ENCODE peak calls at places on chromosomes 3 and 15, in six cellular contexts. X is cardiac fibroblast, S is stomach, R is heart right ventricle, P is heart left ventricle, C is GM12865. B is an unnamed sample.
A peak's percentile ranks its signal among the peaks of the same experiment; 100 is the strongest.

GRCh38 chr3:194941956-194942483 is 256.3 kb downstream of the FAM43A start:
- DNase-seq in P (no peak), R (no peak), C (no peak), S (no peak), X (no peak), B (no peak)

GRCh38 chr3:171460226-171461086 is at the start of gene TNIK:
- DNase-seq in X (peak; percentile 91), S (peak; percentile 87), R (peak; percentile 93), P (peak; percentile 96), C (peak; percentile 97), B (peak; percentile 93)

GRCh38 chr3:40185029-40185695 is 124.3 kb upstream of the EIF1B start:
- DNase-seq in S (no peak), C (peak; percentile 79), R (no peak), P (no peak), X (no peak), B (no peak)

GRCh38 chr3:140403559-140403958 is 274.3 kb upstream of the TRIM42 start:
- DNase-seq in S (no peak), R (no peak), X (no peak), C (no peak), P (no peak), B (no peak)

GRCh38 chr3:98577178-98577895 is 16.1 kb downstream of the CPOX start:
- DNase-seq in S (no peak), R (no peak), C (no peak), X (peak; percentile 41), P (no peak), B (no peak)

GRCh38 chr3:177591371-177591770 is 394.1 kb upstream of the TBL1XR1 start:
- DNase-seq in X (peak; percentile 31), C (peak; percentile 35), R (no peak), S (no peak), P (peak; percentile 35), B (no peak)

GRCh38 chr3:181630873-181631272 is 80.9 kb upstream of the SOX2 start:
- DNase-seq in S (no peak), R (no peak), C (no peak), X (peak; percentile 48), P (no peak), B (no peak)

GRCh38 chr3:43497905-43498365 is 123.9 kb downstream of the ANO10 start:
- DNase-seq in C (no peak), S (no peak), P (no peak), R (peak; percentile 11), X (peak; percentile 51), B (no peak)

GRCh38 chr3:140505256-140505655 is 172.6 kb upstream of the TRIM42 start:
- DNase-seq in X (peak; percentile 6), S (no peak), R (peak; percentile 6), C (peak; percentile 44), P (peak; percentile 36), B (peak; percentile 37)

GRCh38 chr3:32237670-32238026 is 832 bp upstream of the CMTM8 start:
- DNase-seq in R (no peak), S (no peak), P (no peak), C (no peak), X (no peak), B (no peak)

GRCh38 chr3:127702151-127702578 is 29.4 kb downstream of the ABTB1 start:
- DNase-seq in P (peak; percentile 62), S (no peak), R (no peak), C (no peak), X (no peak), B (no peak)

GRCh38 chr3:36734742-36735141 is 29.6 kb downstream of the DCLK3 start:
- DNase-seq in S (no peak), P (no peak), R (no peak), C (no peak), X (no peak), B (no peak)

GRCh38 chr15:72948662-72949061 is 103.6 kb upstream of the NEO1 start:
- DNase-seq in S (no peak), X (no peak), C (no peak), R (no peak), P (no peak), B (no peak)

GRCh38 chr3:109325109-109325508 is 8.8 kb upstream of the DPPA2 start:
- DNase-seq in X (no peak), S (no peak), P (no peak), R (no peak), C (no peak), B (no peak)
- TF ChIP-seq CTCF in X (no peak), S (no peak), P (no peak), R (no peak), C (no peak), B (no peak)

GRCh38 chr3:107884719-107885460 is 205.9 kb downstream of the CD47 start:
- DNase-seq in C (no peak), R (peak; percentile 47), S (no peak), P (no peak), X (peak; percentile 48), B (no peak)
- TF ChIP-seq CTCF in C (no peak), R (no peak), S (no peak), P (no peak), X (no peak), B (no peak)

GRCh38 chr15:98785796-98786581 is 137.7 kb downstream of the IGF1R start:
- DNase-seq in S (peak; percentile 63), R (peak; percentile 38), X (no peak), C (peak; percentile 72), P (peak; percentile 48), B (no peak)
- TF ChIP-seq CTCF in S (no peak), R (no peak), X (no peak), C (no peak), P (no peak), B (no peak)

GRCh38 chr15:62163397-62163796 is 1.7 kb downstream of the C2CD4B start:
- DNase-seq in C (no peak), R (no peak), S (no peak), X (no peak), P (no peak), B (no peak)

GRCh38 chr15:62163847-62164499 is 1.1 kb downstream of the C2CD4B start:
- DNase-seq in P (no peak), C (no peak), R (no peak), X (peak; percentile 17), S (peak; percentile 37), B (no peak)

GRCh38 chr15:62164500-62165028 is 521 bp downstream of the C2CD4B start:
- DNase-seq in R (no peak), X (peak; percentile 12), S (no peak), P (peak; percentile 33), C (peak; percentile 1), B (no peak)

GRCh38 chr15:62165793-62166380 is 802 bp upstream of the C2CD4B start:
- DNase-seq in P (peak; percentile 33), S (no peak), R (peak; percentile 58), X (peak; percentile 71), C (no peak), B (no peak)

GRCh38 chr15:62165029-62165792 is at the start of gene C2CD4B:
- DNase-seq in R (peak; percentile 82), P (peak; percentile 71), S (peak; percentile 93), C (peak; percentile 42), X (peak; percentile 39), B (peak; percentile 33)
- TF ChIP-seq CTCF in R (no peak), P (no peak), S (no peak), C (no peak), X (no peak), B (no peak)

GRCh38 chr15:83486363-83486762 is 39.2 kb downstream of the SH3GL3 start:
- DNase-seq in R (no peak), X (no peak), C (no peak), S (no peak), P (no peak), B (no peak)

GRCh38 chr15:83489690-83490089 is 42.5 kb downstream of the SH3GL3 start:
- DNase-seq in R (no peak), C (no peak), S (no peak), X (no peak), P (no peak), B (no peak)

GRCh38 chr15:83487519-83487918 is 40.4 kb downstream of the SH3GL3 start:
- DNase-seq in R (no peak), S (no peak), X (no peak), C (no peak), P (no peak), B (no peak)

DNA sequence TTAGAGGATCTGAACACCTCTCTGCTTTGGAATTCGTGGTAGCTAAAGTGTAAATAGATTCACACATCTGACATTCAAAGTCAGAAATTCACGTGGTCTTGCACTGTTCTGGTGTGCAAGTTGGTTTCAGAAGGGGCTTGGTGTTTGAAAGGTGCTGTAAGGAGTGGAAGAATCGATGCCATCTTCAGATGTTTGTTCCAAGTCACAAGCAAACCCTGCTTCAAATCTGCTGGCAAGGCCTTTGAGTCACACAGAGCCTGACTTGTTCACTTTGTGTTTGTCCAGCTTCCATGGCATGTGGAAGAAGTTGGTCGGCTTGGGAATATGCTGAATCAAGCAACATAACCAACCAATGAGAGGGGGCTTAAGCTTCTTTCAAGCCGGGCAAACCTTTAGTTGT is 44.3 kb downstream of the SH3GL3 start:
- DNase-seq in R (no peak), X (no peak), S (no peak), C (no peak), P (no peak), B (no peak)
- TF ChIP-seq CTCF in R (no peak), X (no peak), S (no peak), C (no peak), P (no peak), B (no peak)